ENCODE peak calls at places on chromosomes 3 and 15, in eight cellular contexts. W is germinal center, D is HCEC 1CT, R is GM18507, O is T-helper 2 cell, Z is upper lobe of right lung, V is NCI-H1105, H is colonic mucosa. G is an unnamed sample.

GRCh38 chr15:57640935-57641682 is 49.4 kb downstream of the MYZAP start:
- DNase-seq in W (peak), D (peak), R (no peak), O (no peak), Z (no peak), V (peak), H (no peak), G (no peak)

GRCh38 chr3:123423026-123423425 is 25.9 kb downstream of the ADCY5 start:
- DNase-seq in W (no peak), D (no peak), R (no peak), O (no peak), Z (no peak), V (no peak), H (peak), G (no peak)

GRCh38 chr15:62389887-62390792 is 225.1 kb upstream of the C2CD4B start:
- DNase-seq in W (peak), D (peak), R (peak), O (peak), Z (peak), V (peak), H (peak), G (peak)

GRCh38 chr3:47003461-47004368 is 24.2 kb downstream of the NBEAL2 start:
- DNase-seq in W (no peak), D (no peak), R (no peak), O (no peak), Z (peak), V (no peak), H (no peak), G (peak)

GRCh38 chr3:39106281-39107055 is 959 bp downstream of the GORASP1 start:
- DNase-seq in W (no peak), D (peak), R (no peak), O (no peak), Z (no peak), V (no peak), H (no peak), G (no peak)

GRCh38 chr3:88640581-88640980 is 466.8 kb upstream of the EPHA3 start:
- DNase-seq in W (no peak), D (no peak), R (no peak), O (no peak), Z (no peak), V (no peak), H (no peak), G (no peak)

GRCh38 chr15:68258684-68259083 is 18.9 kb upstream of the FEM1B start:
- DNase-seq in W (no peak), D (no peak), R (no peak), O (no peak), Z (no peak), V (no peak), H (no peak), G (peak)

GRCh38 chr3:54353547-54354339 is 231.4 kb downstream of the CACNA2D3 start:
- DNase-seq in W (no peak), D (no peak), R (no peak), O (no peak), Z (no peak), V (no peak), H (no peak), G (no peak)

GRCh38 chr3:157261000-157261399 is 101.1 kb upstream of the CCNL1 start:
- DNase-seq in W (no peak), D (no peak), R (no peak), O (no peak), Z (no peak), V (no peak), H (no peak), G (no peak)

GRCh38 chr3:52070724-52071621 is 14.6 kb upstream of the DUSP7 start:
- DNase-seq in W (no peak), D (no peak), R (no peak), O (no peak), Z (peak), V (no peak), H (no peak), G (peak)

GRCh38 chr3:53109190-53109589 is 21.0 kb downstream of the RFT1 start:
- DNase-seq in W (no peak), D (peak), R (no peak), O (no peak), Z (no peak), V (no peak), H (no peak), G (no peak)

GRCh38 chr3:145490088-145491055 is 670.6 kb downstream of the PLOD2 start:
- DNase-seq in W (no peak), D (no peak), R (no peak), O (no peak), Z (no peak), V (no peak), H (no peak), G (no peak)

GRCh38 chr3:14460342-14461005 is 58.1 kb downstream of the SLC6A6 start:
- DNase-seq in W (no peak), D (peak), R (no peak), O (no peak), Z (no peak), V (no peak), H (peak), G (peak)

GRCh38 chr3:197308591-197308990 is 10.2 kb upstream of the DLG1 start:
- DNase-seq in W (no peak), D (peak), R (no peak), O (no peak), Z (no peak), V (no peak), H (no peak), G (no peak)

GRCh38 chr15:43872416-43873020 is 45.7 kb downstream of the WDR76 start:
- DNase-seq in W (peak), D (peak), R (no peak), O (no peak), Z (no peak), V (peak), H (peak), G (no peak)

GRCh38 chr3:149128856-149129255 is 582 bp upstream of the HPS3 start:
- DNase-seq in W (no peak), D (no peak), R (no peak), O (no peak), Z (no peak), V (no peak), H (no peak), G (no peak)

GRCh38 chr3:43615133-43615532 is 6.7 kb downstream of the ANO10 start:
- DNase-seq in W (no peak), D (no peak), R (no peak), O (no peak), Z (no peak), V (no peak), H (no peak), G (no peak)

GRCh38 chr3:188687389-188687788 is 484.4 kb upstream of the TPRG1 start:
- DNase-seq in W (no peak), D (peak), R (no peak), O (no peak), Z (no peak), V (no peak), H (no peak), G (no peak)

GRCh38 chr3:139111392-139112229 is 66.9 kb upstream of the PRR23C start:
- DNase-seq in W (peak), D (peak), R (peak), O (peak), Z (peak), V (peak), H (peak), G (no peak)

GRCh38 chr3:12301031-12301430 is 12.2 kb downstream of the PPARG start:
- DNase-seq in W (no peak), D (no peak), R (no peak), O (no peak), Z (no peak), V (no peak), H (no peak), G (no peak)

GRCh38 chr3:38386992-38387750 is 40.6 kb downstream of the XYLB start:
- DNase-seq in W (no peak), D (no peak), R (no peak), O (no peak), Z (no peak), V (no peak), H (no peak), G (no peak)

GRCh38 chr3:190053919-190054672 is 66.6 kb downstream of the P3H2 start:
- DNase-seq in W (no peak), D (peak), R (no peak), O (no peak), Z (no peak), V (no peak), H (no peak), G (no peak)

GRCh38 chr3:46933261-46933660 is 43.3 kb downstream of the CCDC12 start:
- DNase-seq in W (no peak), D (no peak), R (no peak), O (no peak), Z (no peak), V (no peak), H (no peak), G (peak)

GRCh38 chr15:66057089-66057488 is 187.8 kb downstream of the RAB11A start:
- DNase-seq in W (no peak), D (no peak), R (no peak), O (no peak), Z (no peak), V (no peak), H (no peak), G (no peak)

GRCh38 chr3:169041677-169042171 is 621.8 kb downstream of the MECOM start:
- DNase-seq in W (no peak), D (peak), R (no peak), O (no peak), Z (no peak), V (peak), H (no peak), G (no peak)

GRCh38 chr3:15754047-15754446 is 43.7 kb downstream of the ANKRD28 start:
- DNase-seq in W (no peak), D (peak), R (no peak), O (no peak), Z (no peak), V (no peak), H (no peak), G (no peak)

GRCh38 chr3:194040501-194041273 is 95.3 kb upstream of the HES1 start:
- DNase-seq in W (no peak), D (no peak), R (no peak), O (no peak), Z (no peak), V (no peak), H (no peak), G (no peak)

G was measured in tibial artery.